ENCODE peak calls at places on chromosomes 1 and 21, in four cellular contexts. Y is endodermal cell, B is fibroblast of pulmonary artery, T is esophagus squamous epithelium. G is an unnamed sample.

GRCh38 chr1:162009501-162010174 is 14.0 kb downstream of the OLFML2B start:
- DNase-seq in B (no peak), T (no peak), Y (no peak), G (no peak)

GRCh38 chr1:77375541-77375940 is 93.7 kb downstream of the AK5 start:
- DNase-seq in Y (no peak), B (no peak), T (no peak), G (no peak)

GRCh38 chr21:44372616-44373015 is 19.2 kb downstream of the TRPM2 start:
- DNase-seq in T (no peak), B (no peak), Y (no peak), G (no peak)

GRCh38 chr1:119784127-119784781 is 15.5 kb upstream of the HMGCS2 start:
- DNase-seq in Y (no peak), T (no peak), B (peak), G (peak)

GRCh38 chr1:32406629-32407111 is 12.4 kb upstream of the BSDC1 start:
- DNase-seq in B (no peak), T (no peak), Y (no peak), G (no peak)

GRCh38 chr21:41777934-41778815 is 11.3 kb upstream of the RIPK4 start:
- DNase-seq in B (peak), T (no peak), Y (peak), G (peak)

GRCh38 chr1:48875736-48876135 is 99.0 kb upstream of the BEND5 start:
- DNase-seq in B (no peak), T (no peak), Y (no peak), G (no peak)

GRCh38 chr1:205791568-205792180 is 16.4 kb upstream of the RAB29 start:
- DNase-seq in T (no peak), B (peak), Y (peak), G (peak)

GRCh38 chr1:237873487-237873927 is 17.2 kb downstream of the ZP4 start:
- DNase-seq in Y (peak), T (no peak), B (peak), G (peak)

GRCh38 chr1:38424677-38425076 is 378.1 kb upstream of the POU3F1 start:
- DNase-seq in Y (peak), B (no peak), T (no peak), G (no peak)

GRCh38 chr1:42957229-42957879 is 1.3 kb downstream of the SLC2A1 start:
- DNase-seq in B (no peak), T (no peak), Y (no peak), G (no peak)

GRCh38 chr21:15943009-15943666 is 213.4 kb downstream of the USP25 start:
- DNase-seq in T (no peak), B (peak), Y (no peak), G (peak)

GRCh38 chr1:1625404-1625775 is 6.6 kb upstream of the MMP23B start:
- DNase-seq in B (no peak), T (no peak), Y (no peak), G (no peak)

GRCh38 chr1:64361974-64362373 is 108.0 kb upstream of the CACHD1 start:
- DNase-seq in Y (no peak), T (no peak), B (no peak), G (no peak)

GRCh38 chr21:18030248-18030647 is 211.1 kb upstream of the C21orf91 start:
- DNase-seq in B (no peak), Y (no peak), T (no peak), G (no peak)

GRCh38 chr1:115082949-115083348 is 6.4 kb downstream of the TSPAN2 start:
- DNase-seq in T (no peak), B (no peak), Y (no peak), G (no peak)

GRCh38 chr1:115676498-115677171 is 34.9 kb downstream of the VANGL1 start:
- DNase-seq in T (no peak), Y (no peak), B (no peak), G (no peak)

GRCh38 chr1:15947382-15948090 is 28.4 kb downstream of the ZBTB17 start:
- DNase-seq in T (no peak), Y (no peak), B (no peak), G (no peak)

GRCh38 chr1:221439734-221440436 is 302.0 kb downstream of the DUSP10 start:
- DNase-seq in Y (no peak), T (no peak), B (peak), G (peak)

GRCh38 chr1:53430779-53431178 is 28.4 kb upstream of the DMRTB1 start:
- DNase-seq in Y (peak), T (no peak), B (no peak), G (no peak)

GRCh38 chr1:30977105-30977504 is 68.5 kb upstream of the SDC3 start:
- DNase-seq in T (no peak), B (peak), Y (no peak), G (peak)

GRCh38 chr21:30582850-30583249 is 7.3 kb downstream of the KRTAP22-2 start:
- DNase-seq in T (no peak), B (no peak), Y (no peak), G (no peak)

GRCh38 chr1:209780276-209780675 is 4.1 kb downstream of the C1orf74 start:
- DNase-seq in T (no peak), Y (no peak), B (no peak), G (no peak)

GRCh38 chr1:179816196-179816960 is 61.2 kb downstream of the TOR1AIP2 start:
- DNase-seq in B (no peak), Y (no peak), T (no peak), G (no peak)

GRCh38 chr1:93288558-93288957 is 57.1 kb upstream of the DR1 start:
- DNase-seq in Y (no peak), B (peak), T (no peak), G (peak)

GRCh38 chr1:228009828-228010775 is 3.3 kb downstream of the WNT3A start:
- DNase-seq in Y (peak), B (no peak), T (no peak), G (no peak)

GRCh38 chr1:44485933-44486475 is 80.9 kb downstream of the RNF220 start:
- DNase-seq in Y (no peak), T (no peak), B (no peak), G (peak)

GRCh38 chr1:70887936-70888335 is 159.7 kb downstream of the PTGER3 start:
- DNase-seq in Y (no peak), T (no peak), B (no peak), G (no peak)

GRCh38 chr1:88300864-88301263 is 383.2 kb upstream of the PKN2 start:
- DNase-seq in B (no peak), T (no peak), Y (no peak), G (no peak)

GRCh38 chr1:229064320-229064908 is 206.5 kb upstream of the RAB4A start:
- DNase-seq in T (no peak), Y (no peak), B (peak), G (no peak)

GRCh38 chr1:6614953-6615785 is 1.6 kb downstream of the PHF13 start:
- DNase-seq in B (peak), Y (peak), T (no peak), G (peak)

GRCh38 chr1:204924013-204924759 is 53.5 kb downstream of the NFASC start:
- DNase-seq in B (no peak), Y (peak), T (no peak), G (no peak)

GRCh38 chr1:99682291-99682751 is 36.4 kb downstream of the PALMD start:
- DNase-seq in B (peak), T (no peak), Y (no peak), G (peak)

GRCh38 chr21:27346041-27346448 is 379.2 kb upstream of the ADAMTS5 start:
- DNase-seq in T (no peak), Y (no peak), B (peak), G (peak)

GRCh38 chr1:39183503-39184353 is 20.8 kb upstream of the MACF1 start:
- DNase-seq in Y (peak), B (peak), T (peak), G (peak)

GRCh38 chr1:212973426-212973825 is 23.1 kb downstream of the VASH2 start:
- DNase-seq in Y (no peak), T (no peak), B (no peak), G (no peak)

GRCh38 chr1:88661188-88661587 is 22.9 kb upstream of the PKN2 start:
- DNase-seq in B (no peak), Y (no peak), T (no peak), G (peak)

GRCh38 chr1:226821719-226822085 is 48.7 kb upstream of the PSEN2 start:
- DNase-seq in Y (no peak), T (no peak), B (peak), G (peak)
- H3K4me3 ChIP-seq in Y (no peak), T (no peak), B (no peak), G (no peak)

GRCh38 chr1:56215086-56215485 is 364.3 kb downstream of the PLPP3 start:
- DNase-seq in Y (no peak), T (no peak), B (no peak), G (peak)

GRCh38 chr1:56216173-56216572 is 363.2 kb downstream of the PLPP3 start:
- DNase-seq in T (no peak), B (peak), Y (no peak), G (peak)

GRCh38 chr1:56215771-56216170 is 363.6 kb downstream of the PLPP3 start:
- DNase-seq in B (peak), Y (no peak), T (no peak), G (no peak)

GRCh38 chr1:56206391-56206790 is 373.0 kb downstream of the PLPP3 start:
- DNase-seq in B (no peak), Y (no peak), T (no peak), G (no peak)

DNA sequence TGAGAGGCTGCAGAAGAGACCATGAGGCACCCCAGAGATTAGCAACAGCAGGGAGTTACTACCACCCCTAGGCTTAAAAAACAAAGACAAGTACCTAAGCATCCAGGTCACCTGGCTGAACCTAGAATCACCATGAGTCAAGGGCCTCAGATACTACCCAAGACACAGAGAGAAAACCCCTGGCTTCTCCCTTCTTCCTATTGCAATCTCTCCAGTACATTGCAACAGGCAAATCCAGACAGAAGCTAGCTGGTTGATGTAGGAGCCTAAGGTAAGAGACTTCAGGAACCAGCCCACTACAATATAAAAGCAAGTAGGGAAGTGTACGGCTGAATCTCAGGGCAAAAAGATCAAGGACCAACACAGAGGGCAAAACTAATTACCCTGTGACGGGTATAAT is 367.2 kb downstream of the PLPP3 start:
- DNase-seq in Y (no peak), T (no peak), B (no peak), G (no peak)
- TF ChIP-seq CTCF in Y (no peak), T (no peak), B (no peak), G (no peak)

GRCh38 chr1:193680924-193681316 is 494.5 kb upstream of the B3GALT2 start:
- DNase-seq in Y (no peak), B (no peak), T (no peak), G (no peak)

GRCh38 chr1:193680247-193680923 is 494.0 kb upstream of the B3GALT2 start:
- DNase-seq in Y (no peak), T (no peak), B (no peak), G (no peak)

GRCh38 chr1:193676996-193677569 is 490.7 kb upstream of the B3GALT2 start:
- DNase-seq in Y (no peak), B (no peak), T (no peak), G (no peak)

GRCh38 chr1:193674292-193674944 is 488.0 kb upstream of the B3GALT2 start:
- DNase-seq in B (peak), T (no peak), Y (no peak), G (no peak)

GRCh38 chr1:193677874-193678273 is 491.5 kb upstream of the B3GALT2 start:
- DNase-seq in Y (no peak), B (no peak), T (no peak), G (no peak)
- H3K4me3 ChIP-seq in Y (no peak), B (no peak), T (no peak), G (no peak)

GRCh38 chr1:202176949-202177927 is 16.4 kb upstream of the LGR6 start:
- DNase-seq in T (no peak), B (no peak), Y (no peak), G (no peak)
- TF ChIP-seq CTCF in T (no peak), B (no peak), Y (peak), G (no peak)

DNA sequence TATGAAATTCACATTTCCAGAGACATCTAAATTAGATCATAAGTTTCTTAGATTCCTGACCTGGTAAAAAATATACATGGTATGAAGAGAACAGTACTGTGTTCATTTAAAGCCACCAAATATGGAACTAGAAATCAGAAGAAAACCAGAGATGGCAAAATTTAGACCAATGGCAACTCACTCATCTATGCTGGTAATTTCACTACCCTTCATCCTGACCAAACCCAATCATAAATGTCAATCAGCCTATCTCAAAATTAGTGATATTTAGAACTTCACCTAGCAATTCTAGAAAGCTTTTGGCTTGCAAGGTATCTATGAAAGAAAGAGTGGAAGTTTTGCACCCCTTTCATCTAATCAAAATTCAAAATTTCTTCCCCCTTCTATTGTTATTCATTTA is 107.7 kb downstream of the NIBAN1 start:
- DNase-seq in B (no peak), Y (no peak), T (no peak), G (no peak)
- H3K4me3 ChIP-seq in B (no peak), Y (no peak), T (no peak), G (no peak)

GRCh38 chr1:243982451-243983018 is 68.5 kb upstream of the ZBTB18 start:
- DNase-seq in B (peak), Y (peak), T (no peak), G (no peak)
- TF ChIP-seq CTCF in B (no peak), Y (peak), T (no peak), G (no peak)

GRCh38 chr1:192327997-192328396 is 11.2 kb downstream of the RGS21 start:
- DNase-seq in B (no peak), Y (no peak), T (no peak), G (no peak)
- H3K4me3 ChIP-seq in B (no peak), Y (no peak), T (no peak), G (no peak)

GRCh38 chr1:110478241-110478640 is 27.3 kb downstream of the PROK1 start:
- DNase-seq in Y (no peak), T (no peak), B (no peak), G (no peak)

GRCh38 chr1:110476028-110476765 is 25.2 kb downstream of the PROK1 start:
- DNase-seq in Y (no peak), B (peak), T (no peak), G (no peak)

GRCh38 chr1:110478886-110479285 is 27.9 kb downstream of the PROK1 start:
- DNase-seq in Y (no peak), B (no peak), T (no peak), G (no peak)

GRCh38 chr1:110477041-110477440 is 26.1 kb downstream of the PROK1 start:
- DNase-seq in Y (no peak), T (no peak), B (peak), G (peak)

GRCh38 chr1:110477445-110477957 is 26.6 kb downstream of the PROK1 start:
- DNase-seq in T (no peak), B (no peak), Y (peak), G (no peak)
- TF ChIP-seq CTCF in T (peak), B (peak), Y (peak), G (no peak)

DNA sequence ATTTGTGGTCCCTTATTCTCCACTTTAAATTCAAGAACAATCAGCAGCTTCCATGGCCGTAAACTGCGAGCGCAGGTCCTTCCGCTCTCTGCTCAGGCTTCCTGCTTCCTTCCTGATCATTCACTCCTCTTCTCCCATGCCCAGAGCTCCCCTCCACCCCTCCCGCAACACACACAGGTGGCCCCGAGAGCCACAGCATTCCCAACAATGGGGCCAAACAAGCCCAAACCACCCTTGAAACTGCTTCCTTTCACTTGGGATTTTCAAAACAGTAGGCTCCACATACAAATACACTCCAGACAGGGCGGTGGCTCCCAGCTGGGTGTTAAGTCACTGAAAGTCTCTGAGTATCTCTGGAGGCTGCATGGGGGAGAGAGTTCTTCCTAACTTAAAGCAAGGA is 11.4 kb downstream of the FAM89A start:
- DNase-seq in B (no peak), Y (peak), T (no peak), G (no peak)
- H3K4me3 ChIP-seq in B (no peak), Y (no peak), T (no peak), G (no peak)

GRCh38 chr1:26555550-26555981 is 26.0 kb downstream of the RPS6KA1 start:
- DNase-seq in B (peak), Y (no peak), T (no peak), G (no peak)
- TF ChIP-seq CTCF in B (no peak), Y (no peak), T (no peak), G (no peak)

G was measured in foreskin fibroblast.